ENCODE peak calls at places on chromosomes 13 and 19, in ten cellular contexts. K, W, E, L, O, Y, S, I, F and V are unnamed samples.

GRCh38 chr13:21486322-21486721 is 27.2 kb upstream of the ZDHHC20 start:
- DNase-seq in K (no peak), W (no peak), E (no peak), L (no peak), O (no peak), Y (no peak), S (no peak), I (no peak), F (no peak), V (no peak)

GRCh38 chr13:48401480-48401879 is 11.4 kb downstream of the LPAR6 start:
- DNase-seq in K (no peak), W (no peak), E (no peak), L (no peak), O (no peak), Y (peak), S (no peak), I (no peak), F (no peak), V (peak)

GRCh38 chr13:113443991-113444390 is 9.3 kb downstream of the ADPRHL1 start:
- DNase-seq in K (no peak), W (no peak), E (no peak), L (no peak), O (no peak), Y (no peak), S (no peak), I (no peak), F (no peak), V (no peak)

GRCh38 chr13:95987841-95988240 is 65.4 kb downstream of the UGGT2 start:
- DNase-seq in K (no peak), W (no peak), E (no peak), L (no peak), O (no peak), Y (no peak), S (no peak), I (no peak), F (no peak), V (no peak)

GRCh38 chr13:42355841-42356575 is 84.1 kb downstream of the AKAP11 start:
- DNase-seq in K (peak), W (no peak), E (no peak), L (no peak), O (no peak), Y (no peak), S (no peak), I (no peak), F (no peak), V (no peak)

GRCh38 chr19:5903054-5903501 is 512 bp downstream of the NDUFA11 start:
- DNase-seq in K (no peak), W (no peak), E (no peak), L (peak), O (no peak), Y (peak), S (no peak), I (no peak), F (peak), V (peak)

GRCh38 chr19:7987084-7987768 is 18.2 kb downstream of the ELAVL1 start:
- DNase-seq in K (no peak), W (no peak), E (no peak), L (no peak), O (no peak), Y (no peak), S (no peak), I (no peak), F (no peak), V (no peak)

GRCh38 chr13:70568571-70568970 is 460.3 kb upstream of the KLHL1 start:
- DNase-seq in K (no peak), W (no peak), E (no peak), L (peak), O (no peak), Y (peak), S (peak), I (peak), F (peak), V (peak)

GRCh38 chr13:74891610-74892009 is 590.4 kb downstream of the TBC1D4 start:
- DNase-seq in K (no peak), W (no peak), E (no peak), L (peak), O (no peak), Y (no peak), S (peak), I (no peak), F (no peak), V (peak)

GRCh38 chr13:103961129-103961528 is 894.9 kb upstream of the SLC10A2 start:
- DNase-seq in K (no peak), W (no peak), E (no peak), L (no peak), O (no peak), Y (no peak), S (peak), I (no peak), F (no peak), V (peak)

GRCh38 chr13:59890064-59890463 is 273.7 kb downstream of the DIAPH3 start:
- DNase-seq in K (no peak), W (no peak), E (no peak), L (peak), O (peak), Y (peak), S (no peak), I (no peak), F (no peak), V (peak)

GRCh38 chr19:10812902-10813404 is 23.1 kb downstream of the TMED1 start:
- DNase-seq in K (no peak), W (peak), E (no peak), L (peak), O (peak), Y (peak), S (peak), I (no peak), F (no peak), V (peak)

GRCh38 chr13:49733181-49733951 is 42.1 kb upstream of the EBPL start:
- DNase-seq in K (no peak), W (no peak), E (peak), L (peak), O (no peak), Y (no peak), S (peak), I (no peak), F (no peak), V (no peak)

GRCh38 chr13:110410906-110411305 is 103.8 kb downstream of the COL4A2 start:
- DNase-seq in K (no peak), W (no peak), E (peak), L (no peak), O (no peak), Y (no peak), S (no peak), I (no peak), F (no peak), V (no peak)

GRCh38 chr13:38582133-38582532 is 104.7 kb upstream of the FREM2 start:
- DNase-seq in K (no peak), W (no peak), E (no peak), L (peak), O (no peak), Y (peak), S (peak), I (peak), F (peak), V (peak)

GRCh38 chr19:33604651-33605050 is 17.1 kb upstream of the CHST8 start:
- DNase-seq in K (no peak), W (no peak), E (no peak), L (no peak), O (no peak), Y (no peak), S (no peak), I (no peak), F (no peak), V (no peak)

GRCh38 chr19:53101518-53101917 is 1.7 kb downstream of the ZNF160 start:
- DNase-seq in K (no peak), W (no peak), E (no peak), L (no peak), O (no peak), Y (no peak), S (peak), I (no peak), F (no peak), V (no peak)

GRCh38 chr13:97395437-97396136 is 38.4 kb upstream of the RAP2A start:
- DNase-seq in K (no peak), W (no peak), E (no peak), L (peak), O (peak), Y (peak), S (peak), I (no peak), F (no peak), V (no peak)

GRCh38 chr13:20822406-20822805 is 48.6 kb upstream of the EEF1AKMT1 start:
- DNase-seq in K (no peak), W (no peak), E (no peak), L (no peak), O (no peak), Y (no peak), S (no peak), I (no peak), F (no peak), V (no peak)

DNA sequence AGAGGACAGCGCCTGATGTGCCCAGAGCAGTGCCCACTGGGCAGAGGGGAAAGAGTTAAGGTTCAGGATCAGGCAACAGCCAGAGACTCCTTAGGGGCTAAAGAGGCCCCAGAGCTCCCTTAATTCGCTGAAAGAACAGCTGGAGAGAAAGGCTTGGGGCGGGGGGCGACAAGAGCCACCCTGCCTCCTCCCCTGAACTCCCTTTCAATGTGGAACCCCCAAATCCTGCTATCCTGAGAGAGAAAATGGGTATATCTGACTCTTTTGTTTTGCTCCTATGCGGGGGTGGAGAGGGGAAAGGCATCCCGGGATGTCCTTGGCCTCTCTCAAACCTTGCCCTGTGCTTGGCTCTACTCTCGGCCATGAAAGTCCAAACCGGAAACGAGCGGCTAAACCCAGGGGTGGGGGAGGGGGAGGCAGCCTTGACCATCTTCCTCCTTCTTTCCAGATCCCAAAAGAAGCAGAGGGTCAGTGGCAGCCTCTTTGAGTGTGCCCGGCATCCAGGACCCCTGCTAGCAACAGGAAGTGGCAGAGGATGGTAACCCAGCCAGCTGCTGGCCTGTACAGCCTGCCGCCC is 4.7 kb downstream of the PRKACA start:
- DNase-seq in K (no peak), W (no peak), E (no peak), L (peak), O (no peak), Y (no peak), S (no peak), I (no peak), F (no peak), V (peak)
- TF ChIP-seq CTCF in K (no peak), W (no peak), E (no peak), L (no peak), O (no peak), Y (no peak), S (no peak), I (no peak), F (no peak), V (no peak)

GRCh38 chr19:45528744-45529453 is 21.6 kb downstream of the VASP start:
- DNase-seq in K (no peak), W (no peak), E (peak), L (peak), O (no peak), Y (no peak), S (peak), I (no peak), F (peak), V (no peak)
- H3K4me3 ChIP-seq in K (peak), W (peak), E (peak), L (no peak), O (no peak), Y (no peak), S (peak), I (no peak), F (peak), V (no peak)

DNA sequence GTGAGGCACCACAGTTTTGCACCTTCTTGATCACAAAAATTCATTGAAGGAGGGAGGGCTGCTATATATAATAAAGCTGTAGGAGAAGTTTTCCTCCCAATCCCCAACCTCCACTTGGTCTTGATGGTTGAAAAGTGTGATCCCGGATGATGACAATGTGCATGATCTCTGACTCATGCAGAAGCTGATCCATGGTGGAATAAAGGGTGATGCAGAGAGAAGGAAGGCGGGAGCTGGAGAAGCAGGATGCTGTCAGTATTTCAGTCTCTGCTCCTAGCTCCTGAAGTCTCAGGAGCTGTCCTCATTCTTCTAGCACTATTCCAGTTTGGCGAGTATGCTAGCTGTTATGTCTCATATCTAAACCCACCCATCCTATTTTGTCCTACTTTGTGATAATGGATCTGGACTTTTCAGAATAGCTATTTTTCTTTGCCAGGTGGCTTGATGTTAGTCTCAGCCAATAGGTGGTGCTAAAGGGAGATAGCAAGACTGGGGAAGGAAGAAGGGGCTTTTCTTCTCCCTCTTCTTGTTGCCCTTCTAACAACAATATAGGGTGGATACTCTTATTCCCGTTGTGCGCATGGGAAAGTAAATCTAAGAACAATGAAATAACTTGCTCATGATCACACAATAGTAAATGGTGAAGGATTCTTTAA is 65.6 kb upstream of the HTR2A start:
- DNase-seq in K (no peak), W (no peak), E (no peak), L (peak), O (no peak), Y (peak), S (peak), I (no peak), F (peak), V (no peak)
- TF ChIP-seq CTCF in K (no peak), W (no peak), E (no peak), L (peak), O (peak), Y (peak), S (peak), I (peak), F (peak), V (peak)

DNA sequence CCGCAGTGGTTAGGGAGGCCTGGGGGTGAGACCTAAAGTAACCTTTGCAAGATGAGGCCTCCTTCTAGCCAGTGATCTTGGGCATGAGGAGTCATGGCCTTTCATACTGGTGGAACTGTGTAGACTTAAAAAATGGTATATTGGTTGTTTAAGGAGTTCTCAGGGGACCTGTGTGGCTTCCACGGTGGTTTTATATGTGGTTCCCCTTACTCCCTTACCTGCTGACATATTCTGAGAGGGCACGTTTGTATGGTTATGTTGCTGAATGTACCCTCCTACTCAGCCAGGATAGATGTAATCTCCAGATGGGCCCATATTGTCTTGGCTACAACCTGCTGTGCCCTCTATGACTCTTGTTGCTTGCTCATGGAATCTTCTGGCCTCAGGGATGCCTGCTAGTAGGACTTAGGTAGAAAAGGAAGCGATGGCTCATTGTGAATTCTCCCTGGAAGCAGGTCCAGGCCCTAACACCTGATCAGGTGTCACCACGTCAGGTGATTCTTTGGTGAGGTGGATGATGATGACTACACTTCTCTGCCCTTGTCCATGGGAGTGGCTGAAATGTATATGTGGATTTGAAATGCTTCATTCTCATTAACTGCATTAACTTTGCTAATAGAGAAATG is 1.8 kb downstream of the ZNF460 start:
- DNase-seq in K (no peak), W (no peak), E (no peak), L (no peak), O (no peak), Y (no peak), S (peak), I (no peak), F (no peak), V (no peak)
- H3K4me3 ChIP-seq in K (peak), W (peak), E (peak), L (peak), O (no peak), Y (peak), S (peak), I (peak), F (peak), V (peak)

DNA sequence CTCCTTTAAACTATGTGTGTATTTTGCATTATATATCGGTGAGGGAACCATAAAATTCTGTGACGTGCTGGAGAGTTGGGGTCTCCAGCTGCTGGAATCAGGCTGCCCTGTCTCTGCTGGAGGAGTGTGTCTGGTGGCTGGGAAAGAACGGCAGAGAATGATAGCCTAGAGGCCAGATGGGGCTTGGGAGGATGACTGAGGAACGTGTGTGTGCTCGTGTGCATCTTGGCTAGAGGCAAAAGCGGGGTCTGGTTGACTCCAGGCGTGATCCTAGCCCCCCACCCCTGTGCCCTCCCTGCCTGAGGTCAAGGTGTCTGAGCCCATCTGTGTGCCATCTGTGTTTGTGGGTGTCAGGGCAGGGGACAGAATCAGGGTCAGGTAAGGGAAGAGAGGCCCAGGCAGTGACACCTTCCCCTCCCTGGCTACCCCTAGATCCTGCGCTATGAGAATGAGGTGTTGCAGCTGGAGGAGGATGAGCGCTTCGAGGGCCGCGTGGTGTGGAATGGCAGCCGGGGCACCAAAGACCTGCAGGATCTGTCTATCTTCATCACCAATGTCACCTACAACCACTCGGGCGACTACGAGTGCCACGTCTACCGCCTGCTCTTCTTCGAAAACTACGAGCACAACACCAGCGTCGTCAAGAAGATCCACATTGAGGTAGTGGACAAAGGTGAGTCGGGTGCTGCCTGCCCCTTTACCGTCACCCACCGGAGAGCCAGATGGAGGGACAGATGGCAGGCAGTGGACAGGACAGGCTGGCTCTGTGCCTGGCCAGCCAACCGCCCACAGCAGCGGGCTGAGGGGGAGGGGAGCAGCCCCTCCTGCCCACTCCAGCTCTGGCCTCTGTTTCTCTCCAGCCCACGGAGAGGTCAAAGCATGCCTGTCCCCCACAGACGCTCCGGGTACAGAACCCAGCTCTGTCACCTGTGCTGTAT is 3.1 kb downstream of the SCN1B start:
- DNase-seq in K (no peak), W (no peak), E (no peak), L (no peak), O (no peak), Y (no peak), S (no peak), I (no peak), F (no peak), V (no peak)
- TF ChIP-seq CTCF in K (no peak), W (no peak), E (no peak), L (no peak), O (no peak), Y (no peak), S (no peak), I (no peak), F (no peak), V (no peak)

DNA sequence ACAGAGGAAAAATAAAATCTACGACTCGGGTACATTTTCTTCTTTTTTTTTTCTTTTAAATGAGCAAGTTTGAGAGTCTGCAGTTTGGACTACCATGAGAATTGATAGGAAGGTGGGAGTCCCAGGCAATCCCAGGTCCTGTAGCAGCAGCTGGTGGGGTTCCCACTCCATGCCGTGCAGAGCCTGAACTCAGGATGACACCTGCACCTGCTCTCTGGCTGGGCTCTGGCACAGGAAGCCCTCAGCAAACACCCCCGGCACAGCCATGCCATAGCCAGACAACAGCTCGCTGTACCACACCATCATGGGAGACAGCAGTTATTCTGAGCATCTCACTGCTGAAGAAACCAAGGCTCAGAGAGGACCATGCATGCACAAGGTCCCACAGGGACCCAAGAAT is 6.2 kb upstream of the GP6 start:
- DNase-seq in K (no peak), W (no peak), E (no peak), L (no peak), O (no peak), Y (no peak), S (no peak), I (no peak), F (no peak), V (no peak)
- H3K4me3 ChIP-seq in K (no peak), W (no peak), E (no peak), L (no peak), O (no peak), Y (no peak), S (no peak), I (no peak), F (no peak), V (no peak)

GRCh38 chr13:87280139-87280538 is 391.0 kb upstream of the SLITRK5 start:
- DNase-seq in K (no peak), W (no peak), E (no peak), L (no peak), O (no peak), Y (no peak), S (peak), I (no peak), F (no peak), V (no peak)
- TF ChIP-seq CTCF in K (no peak), W (no peak), E (no peak), L (no peak), O (no peak), Y (no peak), S (peak), I (no peak), F (no peak), V (peak)